ENCODE peak calls at places on chromosome 15, in eight cellular contexts. I is cardiac muscle cell, G is A549, Q is fibroblast of villous mesenchyme, C is RWPE1, Y is BE2C, V is PC-9, M is astrocyte of the spinal cord. E is an unnamed sample.

GRCh38 chr15:43517354-43518072 is at the start of gene MAP1A:
- DNase-seq in Y (peak), M (peak), V (no peak), Q (peak), G (no peak), C (no peak), I (peak), E (peak)

GRCh38 chr15:94080416-94080815 is 150.9 kb upstream of the MCTP2 start:
- DNase-seq in I (no peak), C (peak), G (no peak), Q (peak), Y (no peak), V (peak), M (peak), E (peak)

GRCh38 chr15:61459785-61460707 is 230.9 kb upstream of the RORA start:
- DNase-seq in G (no peak), I (peak), Y (peak), Q (peak), M (peak), C (peak), V (no peak), E (no peak)

GRCh38 chr15:36905908-36906307 is 194.4 kb downstream of the MEIS2 start:
- DNase-seq in C (no peak), G (no peak), Q (peak), V (no peak), I (peak), Y (no peak), M (no peak), E (peak)

GRCh38 chr15:100821327-100821726 is 58.3 kb upstream of the ALDH1A3 start:
- DNase-seq in G (no peak), M (no peak), I (peak), C (no peak), V (no peak), Y (no peak), Q (no peak), E (no peak)

GRCh38 chr15:41559489-41560177 is 621 bp downstream of the TYRO3 start:
- DNase-seq in V (no peak), I (no peak), G (no peak), C (no peak), M (peak), Q (no peak), Y (no peak), E (no peak)

GRCh38 chr15:70260096-70260495 is 162.4 kb upstream of the TLE3 start:
- DNase-seq in C (no peak), I (no peak), Q (no peak), G (no peak), V (no peak), Y (no peak), M (no peak), E (no peak)

GRCh38 chr15:68590721-68591389 is 12.1 kb downstream of the CORO2B start:
- DNase-seq in Q (no peak), G (no peak), V (no peak), Y (no peak), I (no peak), M (no peak), C (no peak), E (no peak)

GRCh38 chr15:26702381-26702780 is 70.5 kb downstream of the GABRB3 start:
- DNase-seq in Y (no peak), Q (no peak), C (no peak), M (no peak), I (no peak), V (no peak), G (no peak), E (no peak)

GRCh38 chr15:36778516-36778915 is 199.1 kb downstream of the CDIN1 start:
- DNase-seq in M (peak), V (no peak), G (no peak), Q (peak), C (no peak), Y (no peak), I (no peak), E (no peak)

GRCh38 chr15:85318732-85319076 is 61.7 kb upstream of the AKAP13 start:
- DNase-seq in I (no peak), M (no peak), Q (no peak), G (no peak), C (no peak), Y (no peak), V (no peak), E (no peak)

GRCh38 chr15:32901995-32902394 is 184.2 kb downstream of the GREM1 start:
- DNase-seq in Y (no peak), Q (no peak), V (no peak), G (no peak), M (no peak), I (no peak), C (no peak), E (no peak)

GRCh38 chr15:55703873-55704285 is 39.1 kb downstream of the PRTG start:
- DNase-seq in M (peak), Y (no peak), I (peak), Q (peak), V (peak), C (no peak), G (no peak), E (no peak)

GRCh38 chr15:39574416-39574815 is 6.5 kb upstream of the THBS1 start:
- DNase-seq in M (no peak), Q (peak), C (peak), I (peak), V (no peak), G (no peak), Y (no peak), E (no peak)

GRCh38 chr15:31353931-31354330 is 27.3 kb downstream of the KLF13 start:
- DNase-seq in V (no peak), Q (peak), C (no peak), I (peak), M (peak), Y (no peak), G (no peak), E (no peak)

GRCh38 chr15:65032823-65033537 is 3.5 kb upstream of the MTFMT start:
- DNase-seq in M (peak), G (peak), I (peak), Q (peak), Y (peak), C (no peak), V (peak), E (peak)

GRCh38 chr15:78672285-78673003 is 31.4 kb upstream of the CHRNB4 start:
- DNase-seq in C (no peak), M (no peak), Q (no peak), Y (peak), V (no peak), I (no peak), G (no peak), E (no peak)

GRCh38 chr15:93179704-93180103 is 90.7 kb upstream of the RGMA start:
- DNase-seq in V (no peak), C (no peak), I (no peak), M (peak), Y (peak), G (no peak), Q (no peak), E (peak)

GRCh38 chr15:40785814-40786213 is 16.0 kb downstream of the C15orf62 start:
- DNase-seq in G (no peak), M (no peak), C (no peak), Q (no peak), I (no peak), V (peak), Y (no peak), E (no peak)

GRCh38 chr15:95208071-95208470 is 976.7 kb downstream of the MCTP2 start:
- DNase-seq in V (no peak), Q (no peak), Y (no peak), M (no peak), C (no peak), G (no peak), I (no peak), E (no peak)

GRCh38 chr15:26804063-26804804 is 31.4 kb upstream of the GABRB3 start:
- DNase-seq in Y (no peak), C (no peak), I (no peak), M (no peak), G (no peak), V (no peak), Q (no peak), E (no peak)

GRCh38 chr15:77596821-77597803 is 35.6 kb downstream of the LINGO1 start:
- DNase-seq in G (no peak), I (peak), C (no peak), Y (no peak), M (no peak), V (no peak), Q (no peak), E (no peak)

GRCh38 chr15:77185242-77185785 is 114.4 kb upstream of the TSPAN3 start:
- DNase-seq in G (no peak), M (no peak), Y (no peak), I (no peak), C (no peak), Q (no peak), V (no peak), E (no peak)

GRCh38 chr15:34726407-34727100 is 28.2 kb downstream of the GJD2 start:
- DNase-seq in G (no peak), M (no peak), Q (no peak), I (no peak), Y (no peak), C (no peak), V (no peak), E (no peak)

GRCh38 chr15:66716668-66717025 is 14.6 kb downstream of the SMAD6 start:
- DNase-seq in V (no peak), M (no peak), I (no peak), C (no peak), G (no peak), Q (no peak), Y (no peak), E (no peak)

GRCh38 chr15:70096215-70096974 is 1.3 kb downstream of the TLE3 start:
- DNase-seq in Q (peak), C (peak), Y (peak), M (peak), I (peak), G (peak), V (peak), E (peak)

GRCh38 chr15:60137711-60138396 is 133.7 kb downstream of the FOXB1 start:
- DNase-seq in Y (no peak), C (peak), V (peak), M (peak), Q (no peak), I (peak), G (no peak), E (no peak)

GRCh38 chr15:50880651-50881114 is 27.8 kb upstream of the AP4E1 start:
- DNase-seq in Y (no peak), Q (peak), I (peak), V (no peak), G (no peak), C (no peak), M (peak), E (no peak)

GRCh38 chr15:70575251-70576227 is 187.8 kb downstream of the UACA start:
- DNase-seq in Y (no peak), V (no peak), Q (peak), C (no peak), G (no peak), M (no peak), I (no peak), E (no peak)

GRCh38 chr15:44435893-44436667 is 8.7 kb downstream of the CTDSPL2 start:
- DNase-seq in C (peak), V (peak), Q (peak), M (no peak), G (no peak), I (no peak), Y (no peak), E (no peak)

GRCh38 chr15:45385568-45385967 is 7.2 kb upstream of the GATM start:
- DNase-seq in V (no peak), Q (no peak), I (no peak), G (no peak), M (no peak), Y (no peak), C (no peak), E (no peak)

GRCh38 chr15:85033148-85033547 is 51.5 kb downstream of the PDE8A start:
- DNase-seq in I (no peak), G (no peak), M (no peak), V (no peak), Q (no peak), C (no peak), Y (no peak), E (no peak)

GRCh38 chr15:45205192-45205591 is 17.4 kb upstream of the SHF start:
- DNase-seq in M (peak), C (peak), V (no peak), Q (peak), Y (peak), I (peak), G (peak), E (peak)

GRCh38 chr15:63145426-63145825 is 11.9 kb downstream of the RPS27L start:
- DNase-seq in M (no peak), G (no peak), I (no peak), C (no peak), V (no peak), Y (no peak), Q (no peak), E (no peak)

GRCh38 chr15:36612063-36612788 is 32.8 kb downstream of the CDIN1 start:
- DNase-seq in Q (peak), G (no peak), M (peak), Y (no peak), C (peak), V (peak), I (peak), E (no peak)

GRCh38 chr15:29208352-29208751 is 61.3 kb downstream of the NSMCE3 start:
- DNase-seq in Q (no peak), C (peak), V (no peak), I (peak), Y (no peak), G (no peak), M (no peak), E (peak)
- TF ChIP-seq CTCF in Q (no peak), C (no peak), V (no peak), I (no peak), Y (no peak), G (no peak), M (no peak), E (peak)

GRCh38 chr15:74449643-74450205 is 11.2 kb downstream of the UBL7 start:
- DNase-seq in C (no peak), Y (no peak), Q (no peak), G (no peak), M (no peak), I (no peak), V (no peak), E (no peak)
- TF ChIP-seq CTCF in C (no peak), Y (no peak), Q (no peak), G (no peak), M (no peak), I (no peak), V (no peak), E (no peak)

GRCh38 chr15:89772933-89773583 is 3.1 kb upstream of the MESP2 start:
- DNase-seq in Q (peak), G (peak), V (peak), Y (no peak), I (no peak), M (peak), C (no peak), E (no peak)
- TF ChIP-seq CTCF in Q (peak), G (no peak), V (peak), Y (peak), I (peak), M (peak), C (peak), E (peak)

GRCh38 chr15:99365232-99365631 is 114.0 kb downstream of the LRRC28 start:
- DNase-seq in Q (no peak), I (no peak), Y (no peak), M (no peak), V (no peak), C (no peak), G (no peak), E (no peak)

GRCh38 chr15:99366013-99366412 is 114.7 kb downstream of the LRRC28 start:
- DNase-seq in Y (no peak), Q (no peak), C (no peak), I (no peak), V (no peak), G (no peak), M (no peak), E (no peak)

GRCh38 chr15:99359760-99360159 is 108.5 kb downstream of the LRRC28 start:
- DNase-seq in Y (no peak), V (no peak), Q (no peak), M (no peak), C (no peak), G (no peak), I (no peak), E (no peak)

DNA sequence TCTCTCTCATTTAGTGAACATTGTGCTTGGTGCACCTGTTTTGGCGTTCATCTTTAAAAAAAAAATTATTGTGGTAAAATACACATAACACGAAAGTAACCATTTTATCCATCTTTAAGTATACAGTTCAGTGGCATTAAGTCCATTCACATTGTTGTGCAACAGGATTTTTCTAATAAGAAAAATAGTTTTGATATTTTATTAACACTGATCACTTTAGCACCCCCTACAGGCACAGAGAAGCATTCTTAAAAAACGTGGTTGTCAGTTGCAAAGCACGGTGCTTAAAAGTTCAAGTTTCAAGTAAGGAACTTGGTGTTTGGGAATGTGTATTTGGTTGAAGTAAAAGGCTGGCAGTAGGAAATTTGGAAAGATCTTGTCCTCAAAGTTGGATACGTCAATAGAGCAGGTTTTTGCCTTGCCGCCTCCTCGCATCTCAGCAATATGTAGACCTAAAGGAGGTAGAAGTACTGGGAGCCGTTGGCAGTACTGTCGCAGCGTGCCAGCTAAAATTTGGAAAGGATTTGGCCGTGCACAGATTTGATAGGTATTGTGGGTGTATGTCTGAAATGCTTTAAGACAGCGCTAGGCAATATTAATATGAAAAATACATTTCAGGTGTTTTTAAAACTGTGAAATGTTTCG is 110.4 kb downstream of the LRRC28 start:
- DNase-seq in G (no peak), V (no peak), M (peak), C (peak), I (no peak), Y (no peak), Q (peak), E (no peak)
- TF ChIP-seq CTCF in G (peak), V (peak), M (peak), C (peak), I (peak), Y (peak), Q (peak), E (peak)